ENCODE peak calls at places on chromosome 17, in six cellular contexts. Y is posterior cingulate gyrus, Z is left cardiac atrium, T is astrocyte of the spinal cord, D is KBM-7, S is OCI-LY7. H is an unnamed sample.

GRCh38 chr17:64497565-64498035 is 746 bp upstream of the POLG2 start:
- DNase-seq in Y (no peak), Z (no peak), T (no peak), D (no peak), S (no peak), H (no peak)

GRCh38 chr17:78130439-78131101 is at the start of gene TMC8:
- DNase-seq in Y (no peak), Z (no peak), T (no peak), D (peak), S (peak), H (no peak)

GRCh38 chr17:44761932-44762810 is 3.4 kb downstream of the ADAM11 start:
- DNase-seq in Y (no peak), Z (no peak), T (no peak), D (no peak), S (no peak), H (no peak)

GRCh38 chr17:74307984-74308773 is 17.8 kb upstream of the KIF19 start:
- DNase-seq in Y (no peak), Z (peak), T (no peak), D (peak), S (no peak), H (no peak)

GRCh38 chr17:36505171-36505570 is 18.7 kb downstream of the ZNHIT3 start:
- DNase-seq in Y (no peak), Z (no peak), T (no peak), D (no peak), S (no peak), H (no peak)

GRCh38 chr17:21396237-21396636 is 20.1 kb downstream of the KCNJ12 start:
- DNase-seq in Y (no peak), Z (no peak), T (no peak), D (no peak), S (no peak), H (no peak)

GRCh38 chr17:49518346-49519078 is 23.4 kb downstream of the NGFR start:
- DNase-seq in Y (no peak), Z (no peak), T (no peak), D (no peak), S (no peak), H (no peak)

GRCh38 chr17:17666111-17666714 is 15.0 kb upstream of the RAI1 start:
- DNase-seq in Y (no peak), Z (no peak), T (peak), D (no peak), S (peak), H (peak)

GRCh38 chr17:36877774-36878173 is 59.5 kb upstream of the LHX1 start:
- DNase-seq in Y (no peak), Z (no peak), T (no peak), D (no peak), S (no peak), H (no peak)

GRCh38 chr17:80201446-80201845 is 18.7 kb downstream of the SGSH start:
- DNase-seq in Y (no peak), Z (no peak), T (no peak), D (no peak), S (no peak), H (no peak)

GRCh38 chr17:81230043-81230820 is 7.5 kb upstream of the CEP131 start:
- DNase-seq in Y (no peak), Z (no peak), T (no peak), D (no peak), S (peak), H (no peak)

GRCh38 chr17:7317161-7317803 is 2.1 kb upstream of the GPS2 start:
- DNase-seq in Y (no peak), Z (no peak), T (no peak), D (no peak), S (no peak), H (no peak)

GRCh38 chr17:40059729-40060475 is 2.9 kb upstream of the THRA start:
- DNase-seq in Y (peak), Z (no peak), T (no peak), D (no peak), S (no peak), H (no peak)

GRCh38 chr17:1462164-1463112 is 6.4 kb upstream of the CRK start:
- DNase-seq in Y (peak), Z (no peak), T (no peak), D (peak), S (no peak), H (no peak)

GRCh38 chr17:17535957-17536356 is 39.8 kb upstream of the RASD1 start:
- DNase-seq in Y (peak), Z (peak), T (peak), D (no peak), S (no peak), H (peak)

GRCh38 chr17:43368740-43369506 is 29.9 kb upstream of the ARL4D start:
- DNase-seq in Y (peak), Z (peak), T (peak), D (peak), S (peak), H (peak)

GRCh38 chr17:18117533-18117932 is 9.0 kb downstream of the MYO15A start:
- DNase-seq in Y (no peak), Z (no peak), T (no peak), D (no peak), S (no peak), H (no peak)

GRCh38 chr17:13002761-13003453 is 14.9 kb downstream of the ELAC2 start:
- DNase-seq in Y (peak), Z (peak), T (peak), D (peak), S (peak), H (peak)

GRCh38 chr17:71023631-71024030 is 854.3 kb downstream of the KCNJ2 start:
- DNase-seq in Y (no peak), Z (no peak), T (peak), D (no peak), S (no peak), H (peak)

GRCh38 chr17:77211681-77212080 is 70.9 kb downstream of the SEC14L1 start:
- DNase-seq in Y (no peak), Z (no peak), T (no peak), D (no peak), S (peak), H (no peak)

GRCh38 chr17:55527520-55528118 is 16.4 kb upstream of the SMIM36 start:
- DNase-seq in Y (no peak), Z (no peak), T (peak), D (peak), S (peak), H (peak)

GRCh38 chr17:55037828-55038227 is 69.3 kb downstream of the STXBP4 start:
- DNase-seq in Y (no peak), Z (no peak), T (no peak), D (no peak), S (no peak), H (no peak)

GRCh38 chr17:7836596-7837374 is 2.8 kb downstream of the KDM6B start:
- DNase-seq in Y (peak), Z (peak), T (peak), D (peak), S (peak), H (peak)

GRCh38 chr17:62650587-62650986 is 23.1 kb downstream of the MRC2 start:
- DNase-seq in Y (no peak), Z (no peak), T (no peak), D (no peak), S (no peak), H (no peak)

GRCh38 chr17:55547027-55547670 is 35.9 kb upstream of the SMIM36 start:
- DNase-seq in Y (no peak), Z (no peak), T (peak), D (no peak), S (no peak), H (no peak)

GRCh38 chr17:75078097-75079022 is 9.4 kb upstream of the SLC16A5 start:
- DNase-seq in Y (no peak), Z (no peak), T (peak), D (no peak), S (no peak), H (peak)

GRCh38 chr17:16583781-16584180 is 14.8 kb upstream of the ZNF287 start:
- DNase-seq in Y (no peak), Z (no peak), T (no peak), D (no peak), S (no peak), H (no peak)

GRCh38 chr17:75346906-75347305 is 57.7 kb upstream of the SLC25A19 start:
- DNase-seq in Y (no peak), Z (no peak), T (peak), D (peak), S (peak), H (peak)

H was measured in brain microvascular endothelial cell.